ENCODE peak calls at places on chromosomes 16 and 17, in five cellular contexts. C, J, D, U and I are unnamed samples.

GRCh38 chr17:67574658-67575293 is 143.0 kb upstream of the NOL11 start:
- DNase-seq in U (no peak), J (no peak), C (peak), D (peak), I (no peak)

GRCh38 chr17:42191209-42191608 is 3.1 kb downstream of the GHDC start:
- DNase-seq in D (no peak), J (no peak), C (no peak), U (peak), I (no peak)

GRCh38 chr17:43966276-43966675 is 12.5 kb upstream of the PYY start:
- DNase-seq in D (no peak), U (no peak), J (no peak), C (no peak), I (no peak)

GRCh38 chr16:11007714-11008240 is 63.4 kb downstream of the CLEC16A start:
- DNase-seq in J (no peak), D (no peak), U (no peak), C (no peak), I (no peak)

GRCh38 chr16:21684199-21684598 is 20.4 kb downstream of the OTOA start:
- DNase-seq in C (no peak), U (peak), J (peak), D (peak), I (peak)

GRCh38 chr17:66540131-66540781 is 237.8 kb downstream of the PRKCA start:
- DNase-seq in D (no peak), U (peak), J (no peak), C (no peak), I (peak)

GRCh38 chr16:55248494-55248893 is 75.5 kb upstream of the IRX6 start:
- DNase-seq in J (no peak), D (no peak), U (no peak), C (no peak), I (no peak)

GRCh38 chr17:48181653-48182052 is 74.1 kb downstream of the SNX11 start:
- DNase-seq in D (peak), U (no peak), J (peak), C (no peak), I (no peak)

GRCh38 chr17:13704333-13704732 is 102.6 kb upstream of the HS3ST3A1 start:
- DNase-seq in U (no peak), D (no peak), C (no peak), J (no peak), I (no peak)

GRCh38 chr16:1188781-1189189 is 35.9 kb downstream of the CACNA1H start:
- DNase-seq in U (no peak), J (no peak), D (peak), C (no peak), I (no peak)

GRCh38 chr16:87572959-87573358 is 29.3 kb upstream of the JPH3 start:
- DNase-seq in D (no peak), U (no peak), J (no peak), C (no peak), I (no peak)

GRCh38 chr17:77489898-77490265 is 349.1 kb downstream of the SEC14L1 start:
- DNase-seq in J (no peak), U (no peak), D (no peak), C (no peak), I (no peak)

GRCh38 chr16:70685938-70686375 is at the start of gene MTSS2:
- DNase-seq in U (peak), C (no peak), J (peak), D (peak), I (peak)

GRCh38 chr17:62790554-62790953 is 17.6 kb downstream of the MARCHF10 start:
- DNase-seq in D (no peak), U (no peak), C (no peak), J (no peak), I (no peak)

GRCh38 chr16:4506450-4506849 is 30.3 kb downstream of the HMOX2 start:
- DNase-seq in J (peak), C (peak), U (peak), D (peak), I (peak)

GRCh38 chr17:66580601-66581385 is 254.1 kb upstream of the CACNG5 start:
- DNase-seq in J (no peak), U (peak), D (peak), C (no peak), I (no peak)

GRCh38 chr16:997440-998051 is 16.0 kb downstream of the SOX8 start:
- DNase-seq in D (no peak), U (no peak), C (no peak), J (no peak), I (no peak)

GRCh38 chr16:71626018-71626857 is at the start of gene MARVELD3:
- DNase-seq in J (peak), U (peak), D (peak), C (no peak), I (peak)

GRCh38 chr17:16304832-16305231 is 48.4 kb downstream of the CENPV start:
- DNase-seq in U (peak), C (no peak), D (peak), J (no peak), I (peak)

GRCh38 chr16:6103561-6103960 is 1006.0 kb upstream of the EEF2KMT start:
- DNase-seq in U (no peak), C (no peak), J (no peak), D (no peak), I (no peak)

GRCh38 chr16:85634747-85635544 is 21.8 kb downstream of the GSE1 start:
- DNase-seq in J (no peak), U (peak), C (no peak), D (no peak), I (no peak)

GRCh38 chr17:6755281-6755680 is 565 bp upstream of the XAF1 start:
- DNase-seq in D (no peak), U (peak), J (no peak), C (no peak), I (no peak)

DNA sequence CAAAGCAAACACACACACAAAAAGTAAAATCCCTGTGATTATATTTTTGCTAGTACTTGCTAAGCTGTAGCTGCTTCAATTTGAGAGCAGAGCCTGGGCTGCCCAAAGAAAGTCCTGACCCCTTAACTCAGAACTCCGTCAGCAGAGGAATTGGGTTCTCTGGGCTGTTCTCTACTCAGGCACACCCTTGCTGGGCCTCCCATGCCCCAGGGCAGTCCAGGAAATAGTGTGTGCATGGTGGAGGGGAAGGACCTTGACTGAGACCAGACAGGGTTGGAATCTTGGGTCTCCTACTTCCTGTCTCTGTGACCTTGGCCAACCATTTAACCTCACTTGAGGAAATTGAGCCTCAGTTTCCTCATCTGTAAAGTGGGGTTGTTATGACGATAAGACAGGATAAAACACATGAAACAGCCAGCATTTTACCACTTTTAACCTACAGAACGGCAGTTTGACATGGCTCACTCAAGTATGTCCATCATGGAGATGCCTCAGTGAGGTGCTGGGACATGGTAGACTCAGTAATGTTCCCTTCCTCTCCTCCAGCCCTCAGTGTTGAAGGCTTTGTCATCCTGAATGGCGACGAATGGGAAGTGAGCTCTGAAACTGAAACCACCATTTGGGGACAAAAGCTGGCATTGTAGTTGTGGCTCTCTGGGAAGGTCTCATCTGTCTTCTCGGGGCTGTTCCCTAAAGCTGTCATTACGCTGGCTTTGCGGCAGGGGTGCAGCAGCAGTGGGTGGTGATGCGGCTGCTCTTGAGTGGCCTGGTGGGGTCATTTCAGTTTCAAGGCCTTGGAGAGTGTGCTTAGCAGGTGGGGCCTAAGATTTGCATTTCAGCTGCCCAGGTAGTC is 74.9 kb downstream of the CMIP start:
- DNase-seq in U (no peak), D (no peak), C (peak), J (no peak), I (no peak)
- TF ChIP-seq ZBTB33 in U (no peak), D (no peak), C (peak), J (no peak), I (no peak)

GRCh38 chr16:57619606-57620315 is 8.7 kb upstream of the ADGRG1 start:
- DNase-seq in U (no peak), D (no peak), C (no peak), J (no peak), I (peak)
- TF ChIP-seq ZBTB33 in U (no peak), D (no peak), C (no peak), J (no peak), I (peak)

GRCh38 chr17:33725675-33726271 is 432.7 kb upstream of the ASIC2 start:
- DNase-seq in J (no peak), D (peak), U (peak), C (no peak), I (peak)
- TF ChIP-seq ZBTB33 in J (no peak), D (no peak), U (no peak), C (no peak), I (no peak)

GRCh38 chr16:67703626-67704025 is 15.5 kb downstream of the GFOD2 start:
- DNase-seq in D (no peak), U (no peak), C (no peak), J (no peak), I (no peak)
- TF ChIP-seq ZBTB33 in D (no peak), U (no peak), C (no peak), J (no peak), I (no peak)

DNA sequence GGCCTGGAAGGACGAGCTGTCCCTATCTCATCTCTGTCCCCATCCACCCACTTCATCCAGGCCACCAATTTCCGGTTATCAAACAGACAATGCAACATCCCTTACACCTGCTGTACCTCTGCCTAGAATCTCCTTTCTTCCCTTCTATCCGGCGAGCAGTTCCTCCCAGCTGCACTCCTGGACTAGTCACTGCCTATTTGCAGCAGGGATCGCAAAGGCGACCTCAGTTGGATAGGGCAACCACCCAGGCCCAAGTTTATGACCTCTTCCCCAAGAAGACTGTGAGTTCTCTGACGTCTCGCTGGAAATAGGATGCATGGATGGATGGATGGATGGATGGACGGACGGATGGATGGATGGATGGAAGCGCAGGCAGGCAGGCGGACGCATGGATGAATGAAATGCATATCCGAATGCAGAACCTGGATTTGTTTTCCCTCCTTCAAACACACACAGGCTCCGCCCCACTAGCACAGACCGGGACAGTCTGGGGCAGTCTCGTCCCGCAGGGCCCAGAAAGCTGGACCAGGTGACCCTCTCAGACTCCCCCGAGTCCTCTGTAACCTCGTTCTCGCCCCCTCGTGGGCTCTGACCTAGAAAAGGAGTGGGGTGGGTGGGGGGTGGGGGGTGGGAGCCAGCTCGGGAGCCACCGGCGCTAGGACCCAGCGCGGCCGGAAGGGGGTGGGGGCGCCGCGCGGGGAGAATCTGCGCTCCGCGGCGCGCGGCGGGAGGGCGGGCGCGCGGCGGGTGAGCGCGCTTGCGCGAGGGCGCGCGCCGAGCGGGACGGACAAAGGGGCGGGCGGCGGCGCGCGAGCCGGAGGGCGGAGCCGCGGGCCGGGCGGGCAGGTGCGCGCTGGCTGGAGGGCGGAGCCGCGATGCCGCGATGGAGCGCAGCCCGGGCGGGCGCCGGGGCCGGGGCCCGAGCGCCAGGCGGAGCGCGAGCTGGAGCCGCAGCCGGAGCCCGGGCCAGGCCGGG is at the start of gene SBK1:
- DNase-seq in C (peak), D (peak), U (peak), J (peak), I (peak)
- TF ChIP-seq ZBTB33 in C (no peak), D (no peak), U (no peak), J (no peak), I (no peak)

GRCh38 chr17:38705803-38706624 is 941 bp downstream of the MLLT6 start:
- DNase-seq in D (peak), U (peak), J (no peak), C (no peak), I (peak)
- TF ChIP-seq ZBTB33 in D (no peak), U (no peak), J (no peak), C (no peak), I (no peak)

GRCh38 chr17:82078433-82078832 is 12.8 kb upstream of the DUS1L start:
- DNase-seq in C (no peak), D (no peak), J (no peak), U (no peak), I (no peak)

GRCh38 chr17:82076785-82077591 is 11.4 kb upstream of the DUS1L start:
- DNase-seq in J (no peak), U (no peak), D (peak), C (no peak), I (peak)

GRCh38 chr17:82076018-82076784 is 10.6 kb upstream of the DUS1L start:
- DNase-seq in C (no peak), J (no peak), D (peak), U (no peak), I (no peak)

GRCh38 chr17:82079001-82079677 is 13.5 kb upstream of the DUS1L start:
- DNase-seq in C (no peak), J (no peak), D (no peak), U (no peak), I (no peak)

GRCh38 chr17:82077617-82078358 is 12.2 kb upstream of the DUS1L start:
- DNase-seq in U (no peak), D (peak), C (no peak), J (no peak), I (no peak)
- TF ChIP-seq ZBTB33 in U (no peak), D (peak), C (no peak), J (no peak), I (peak)